ENCODE peak calls at places on chromosomes 4 and X, in four cellular contexts. One of them, this sample, is unnamed.

GRCh38 chr4:168164915-168165548 is 72.7 kb downstream of the ANXA10 start:
- DNase-seq in HFFc6: no peak
- DNase-seq in cardiac fibroblast: no peak
- DNase-seq in GM23338: no peak
- DNase-seq in this sample: no peak

GRCh38 chr4:94516067-94516466 is 64.3 kb downstream of the PDLIM5 start:
- DNase-seq in cardiac fibroblast: peak
- DNase-seq in GM23338: no peak
- DNase-seq in HFFc6: peak
- DNase-seq in this sample: no peak

GRCh38 chr4:182231080-182231479 is 12.1 kb upstream of the TENM3 start:
- DNase-seq in cardiac fibroblast: no peak
- DNase-seq in HFFc6: peak
- DNase-seq in GM23338: no peak
- DNase-seq in this sample: no peak

GRCh38 chr4:6727943-6728250 is 11.9 kb downstream of the BLOC1S4 start:
- DNase-seq in HFFc6: no peak
- DNase-seq in cardiac fibroblast: no peak
- DNase-seq in GM23338: no peak
- DNase-seq in this sample: no peak

GRCh38 chr4:134202136-134202535 is 547 bp upstream of the PABPC4L start:
- DNase-seq in cardiac fibroblast: no peak
- DNase-seq in GM23338: no peak
- DNase-seq in HFFc6: no peak
- DNase-seq in this sample: no peak

GRCh38 chr4:13371050-13371449 is 113.1 kb downstream of the RAB28 start:
- DNase-seq in GM23338: no peak
- DNase-seq in HFFc6: no peak
- DNase-seq in cardiac fibroblast: no peak
- DNase-seq in this sample: no peak

GRCh38 chrX:112841114-112841819 is 636 bp upstream of the AMOT start:
- DNase-seq in GM23338: peak
- DNase-seq in cardiac fibroblast: peak
- DNase-seq in HFFc6: peak
- DNase-seq in this sample: peak

GRCh38 chrX:44570524-44570923 is 27.9 kb upstream of the FUNDC1 start:
- DNase-seq in HFFc6: no peak
- DNase-seq in GM23338: no peak
- DNase-seq in cardiac fibroblast: peak
- DNase-seq in this sample: no peak

GRCh38 chr4:123433573-123433972 is 37.0 kb downstream of the SPRY1 start:
- DNase-seq in cardiac fibroblast: no peak
- DNase-seq in GM23338: no peak
- DNase-seq in HFFc6: no peak
- DNase-seq in this sample: no peak

GRCh38 chrX:24173115-24173847 is 23.8 kb downstream of the ZFX start:
- DNase-seq in GM23338: no peak
- DNase-seq in cardiac fibroblast: no peak
- DNase-seq in HFFc6: no peak
- DNase-seq in this sample: no peak

GRCh38 chr4:73408181-73408867 is 4.2 kb downstream of the ALB start:
- DNase-seq in HFFc6: no peak
- DNase-seq in cardiac fibroblast: no peak
- DNase-seq in GM23338: no peak
- DNase-seq in this sample: no peak

GRCh38 chrX:65406532-65406931 is 128.1 kb downstream of the LAS1L start:
- DNase-seq in HFFc6: no peak
- DNase-seq in cardiac fibroblast: no peak
- DNase-seq in GM23338: peak
- DNase-seq in this sample: peak

DNA sequence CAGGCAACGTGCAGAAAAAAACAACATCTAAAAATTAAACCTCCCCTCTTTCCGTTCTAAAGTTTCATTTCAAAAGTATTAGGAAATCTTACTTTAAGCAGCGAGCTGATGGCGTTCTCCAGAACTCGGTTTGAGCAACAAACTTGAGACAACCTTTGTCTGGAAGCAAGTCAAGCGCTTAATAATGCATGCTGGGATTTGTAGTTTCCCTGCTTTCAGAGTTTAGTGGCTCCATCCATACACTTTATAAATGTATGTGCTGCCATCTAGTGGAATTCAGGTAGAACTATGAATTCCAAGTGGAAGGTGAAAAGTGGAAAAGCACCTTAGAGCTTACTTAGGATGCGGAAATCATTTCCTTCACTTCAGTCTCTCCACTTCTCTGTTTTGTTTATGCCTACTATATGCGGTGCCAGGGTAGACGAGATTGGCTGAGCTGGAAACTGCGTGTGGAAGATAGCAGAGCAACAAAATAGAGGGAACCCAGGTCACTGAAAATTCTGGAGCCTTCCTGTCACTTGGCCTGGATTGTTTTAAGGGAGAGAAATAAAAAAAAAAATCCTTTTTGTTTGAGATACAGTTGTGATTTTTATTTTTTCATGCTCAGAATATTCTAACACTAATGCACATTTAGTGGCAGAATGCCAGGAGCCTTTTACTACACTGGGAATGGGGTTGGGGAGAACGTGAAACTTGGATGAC is at the start of gene BDH2:
- DNase-seq in GM23338: peak
- DNase-seq in HFFc6: peak
- DNase-seq in cardiac fibroblast: peak
- DNase-seq in this sample: peak
- TF ChIP-seq CTCF in GM23338: peak
- TF ChIP-seq CTCF in HFFc6: peak
- TF ChIP-seq CTCF in cardiac fibroblast: peak
- TF ChIP-seq CTCF in this sample: peak

DNA sequence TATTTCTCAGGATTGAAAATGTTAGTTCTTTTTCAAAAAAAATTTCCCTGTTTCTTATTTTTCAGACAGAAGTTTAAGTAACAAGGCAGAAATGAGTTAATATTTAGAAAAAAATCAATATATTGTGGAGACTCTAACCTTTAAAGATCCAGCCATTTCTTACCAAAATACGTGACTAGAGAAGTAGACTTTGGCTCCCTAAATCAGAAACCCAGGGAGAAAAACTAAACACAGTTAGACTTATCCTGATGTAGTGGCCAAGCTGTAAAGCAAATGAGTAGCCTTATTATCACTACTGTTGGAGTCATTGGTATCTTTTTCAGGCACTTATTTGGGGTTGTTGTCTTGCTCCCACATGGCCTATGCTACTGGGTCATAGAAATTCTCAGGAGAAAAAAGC is 1556.4 kb upstream of the ADGRL3 start:
- DNase-seq in cardiac fibroblast: no peak
- DNase-seq in GM23338: no peak
- DNase-seq in HFFc6: no peak
- DNase-seq in this sample: no peak
- TF ChIP-seq CTCF in cardiac fibroblast: no peak
- TF ChIP-seq CTCF in GM23338: no peak
- TF ChIP-seq CTCF in HFFc6: no peak
- TF ChIP-seq CTCF in this sample: no peak

GRCh38 chr4:82852751-82853053 is 38.3 kb downstream of the SEC31A start:
- DNase-seq in HFFc6: no peak
- DNase-seq in cardiac fibroblast: no peak
- DNase-seq in GM23338: no peak
- DNase-seq in this sample: no peak
- TF ChIP-seq CTCF in HFFc6: no peak
- TF ChIP-seq CTCF in cardiac fibroblast: no peak
- TF ChIP-seq CTCF in GM23338: no peak
- TF ChIP-seq CTCF in this sample: no peak

GRCh38 chr4:66691101-66691500 is 854.2 kb downstream of the CENPC start:
- DNase-seq in GM23338: peak
- DNase-seq in HFFc6: no peak
- DNase-seq in cardiac fibroblast: no peak
- DNase-seq in this sample: no peak
- TF ChIP-seq CTCF in GM23338: peak
- TF ChIP-seq CTCF in HFFc6: no peak
- TF ChIP-seq CTCF in cardiac fibroblast: no peak
- TF ChIP-seq CTCF in this sample: no peak

DNA sequence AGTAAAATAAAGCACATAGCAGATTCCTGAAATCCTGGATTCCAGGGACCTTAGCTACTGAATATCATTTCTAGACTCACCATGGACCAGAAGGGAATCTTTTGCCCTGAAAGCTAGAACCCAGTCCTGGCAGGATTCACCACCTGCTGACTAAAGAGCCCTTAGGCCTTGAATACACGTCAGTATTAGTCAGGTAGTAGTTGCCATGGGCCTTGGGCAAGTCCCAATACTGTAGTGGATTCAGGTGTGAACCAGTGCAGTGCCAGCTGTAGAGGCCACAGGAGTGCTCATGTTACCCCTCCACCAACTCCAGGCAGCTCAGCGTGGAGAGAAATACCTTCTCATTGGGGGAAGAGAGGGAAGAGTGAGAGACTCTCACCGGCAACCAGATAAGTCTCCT is 64.1 kb upstream of the UBQLN2 start:
- DNase-seq in cardiac fibroblast: no peak
- DNase-seq in GM23338: no peak
- DNase-seq in HFFc6: no peak
- DNase-seq in this sample: no peak
- TF ChIP-seq CTCF in cardiac fibroblast: no peak
- TF ChIP-seq CTCF in GM23338: no peak
- TF ChIP-seq CTCF in HFFc6: no peak
- TF ChIP-seq CTCF in this sample: no peak

GRCh38 chrX:101407748-101408529 is at the start of the genes GLA and HNRNPH2:
- DNase-seq in cardiac fibroblast: peak
- DNase-seq in HFFc6: peak
- DNase-seq in GM23338: peak
- DNase-seq in this sample: peak
- TF ChIP-seq CTCF in cardiac fibroblast: no peak
- TF ChIP-seq CTCF in HFFc6: no peak
- TF ChIP-seq CTCF in GM23338: no peak
- TF ChIP-seq CTCF in this sample: no peak

GRCh38 chr4:105345358-105345757 is 128.5 kb downstream of the PPA2 start:
- DNase-seq in GM23338: no peak
- DNase-seq in cardiac fibroblast: no peak
- DNase-seq in HFFc6: no peak
- DNase-seq in this sample: no peak
- TF ChIP-seq CTCF in GM23338: no peak
- TF ChIP-seq CTCF in cardiac fibroblast: no peak
- TF ChIP-seq CTCF in HFFc6: no peak
- TF ChIP-seq CTCF in this sample: no peak

This sample was measured in hepatocyte.